ENCODE peak calls at places on chromosomes 16 and 17, in eight cellular contexts. M is AG08395; W is fibroblast of lung; U is cardiac muscle cell; O is skeletal muscle cell; Y is activated naive CD8-positive, alpha-beta T cell treated with anti-CD3 and anti-CD28 coated beads, Interleukin-2, amount 50 U/mL, for 24 hours; K is Daoy; P is GM20000. Q is an unnamed sample.

GRCh38 chr16:10465821-10466220 is 80.0 kb downstream of the ATF7IP2 start:
- DNase-seq in W (peak), P (no peak), U (no peak), M (peak), O (no peak), K (no peak), Y (no peak), Q (peak)

GRCh38 chr17:65557349-65558310 is 3.8 kb downstream of the AXIN2 start:
- DNase-seq in Y (peak), U (peak), W (peak), O (no peak), K (peak), M (peak), P (no peak), Q (peak)

GRCh38 chr17:32627233-32628008 is 140.6 kb downstream of the CDK5R1 start:
- DNase-seq in P (no peak), Y (no peak), K (peak), U (peak), O (no peak), W (peak), M (peak), Q (no peak)

GRCh38 chr16:11570258-11570657 is 16.5 kb downstream of the LITAF start:
- DNase-seq in M (no peak), U (no peak), W (no peak), Y (no peak), K (no peak), P (no peak), O (no peak), Q (no peak)

GRCh38 chr16:85523602-85524364 is 89.3 kb upstream of the GSE1 start:
- DNase-seq in W (peak), P (no peak), M (peak), U (peak), O (no peak), Y (no peak), K (peak), Q (peak)

GRCh38 chr17:8800656-8801055 is 1.5 kb upstream of the MFSD6L start:
- DNase-seq in W (no peak), Y (no peak), K (no peak), U (no peak), P (no peak), O (no peak), M (no peak), Q (no peak)

GRCh38 chr16:1645914-1646525 is 32.1 kb upstream of the JPT2 start:
- DNase-seq in U (no peak), O (no peak), P (no peak), Y (peak), K (peak), W (peak), M (peak), Q (peak)

GRCh38 chr16:67481561-67482259 is 753 bp upstream of the ATP6V0D1 start:
- DNase-seq in U (peak), O (no peak), W (peak), P (no peak), K (peak), M (no peak), Y (peak), Q (no peak)

GRCh38 chr17:17816240-17816814 is 20.5 kb downstream of the SREBF1 start:
- DNase-seq in W (no peak), P (no peak), O (no peak), K (no peak), U (no peak), Y (no peak), M (no peak), Q (no peak)

GRCh38 chr17:28372203-28372944 is 880 bp downstream of the SARM1 start:
- DNase-seq in K (peak), M (peak), P (no peak), W (peak), O (no peak), U (peak), Y (peak), Q (peak)

GRCh38 chr17:67044940-67045339 is 586 bp downstream of the CACNG1 start:
- DNase-seq in W (no peak), P (no peak), K (no peak), O (no peak), U (no peak), Y (no peak), M (no peak), Q (no peak)

GRCh38 chr17:9571201-9571600 is 4.4 kb downstream of the STX8 start:
- DNase-seq in K (no peak), O (no peak), U (no peak), M (no peak), W (no peak), Y (no peak), P (no peak), Q (no peak)

GRCh38 chr16:57141822-57142631 is 43.8 kb downstream of the PSME3IP1 start:
- DNase-seq in Y (no peak), K (no peak), U (no peak), W (peak), O (no peak), P (peak), M (no peak), Q (no peak)

GRCh38 chr17:63785556-63785955 is 11.6 kb downstream of the DDX42 start:
- DNase-seq in O (no peak), Y (no peak), U (peak), K (no peak), M (peak), P (no peak), W (peak), Q (peak)

GRCh38 chr16:57194512-57194911 is 8.4 kb downstream of the RSPRY1 start:
- DNase-seq in K (peak), P (no peak), W (peak), U (peak), M (peak), O (peak), Y (no peak), Q (peak)

GRCh38 chr17:10787306-10788020 is 16.4 kb downstream of the TMEM238L start:
- DNase-seq in M (no peak), O (no peak), Y (no peak), W (no peak), K (no peak), U (no peak), P (no peak), Q (no peak)

GRCh38 chr17:54933921-54934320 is 33.3 kb downstream of the TOM1L1 start:
- DNase-seq in U (no peak), M (no peak), O (no peak), W (no peak), P (no peak), Y (no peak), K (no peak), Q (no peak)

GRCh38 chr16:89722392-89723278 is 1.3 kb downstream of the ZNF276 start:
- DNase-seq in O (no peak), P (peak), Y (peak), U (peak), W (peak), M (no peak), K (peak), Q (no peak)

GRCh38 chr17:38584350-38584925 is 21.3 kb downstream of the SRCIN1 start:
- DNase-seq in O (no peak), W (peak), M (peak), Y (peak), K (peak), P (peak), U (peak), Q (peak)

GRCh38 chr16:21001262-21001661 is 100.7 kb downstream of the LYRM1 start:
- DNase-seq in M (peak), W (peak), O (no peak), Y (peak), P (peak), U (peak), K (peak), Q (peak)

GRCh38 chr17:82234211-82235055 is 5.6 kb downstream of the SLC16A3 start:
- DNase-seq in K (no peak), M (no peak), U (no peak), W (no peak), O (no peak), Y (no peak), P (no peak), Q (no peak)

GRCh38 chr16:71515026-71515425 is 11.2 kb upstream of the CHST4 start:
- DNase-seq in W (no peak), U (no peak), M (no peak), K (no peak), P (no peak), Y (no peak), O (no peak), Q (no peak)

GRCh38 chr16:31568577-31569359 is 41.1 kb downstream of the AHSP start:
- DNase-seq in M (peak), Y (peak), K (peak), W (peak), O (no peak), P (no peak), U (peak), Q (peak)

GRCh38 chr17:77286641-77287431 is 146.1 kb downstream of the SEC14L1 start:
- DNase-seq in M (peak), P (no peak), K (peak), W (peak), U (peak), Y (no peak), O (no peak), Q (peak)

GRCh38 chr16:30985401-30986128 is 558 bp downstream of the HSD3B7 start:
- DNase-seq in O (no peak), K (peak), W (no peak), Y (no peak), P (no peak), U (no peak), M (peak), Q (peak)

GRCh38 chr17:73341350-73342056 is 29.7 kb upstream of the CDC42EP4 start:
- DNase-seq in M (no peak), U (no peak), K (peak), O (no peak), Y (no peak), W (no peak), P (no peak), Q (no peak)

GRCh38 chr17:41624208-41625101 is at the start of gene KRT17:
- DNase-seq in U (no peak), M (no peak), P (no peak), O (no peak), W (peak), K (peak), Y (no peak), Q (no peak)

GRCh38 chr17:36851230-36851629 is 86.0 kb upstream of the LHX1 start:
- DNase-seq in Y (no peak), U (no peak), K (peak), W (peak), O (no peak), M (no peak), P (no peak), Q (peak)

GRCh38 chr16:88650749-88651275 is at the start of gene CYBA:
- DNase-seq in M (peak), O (no peak), K (peak), Y (peak), U (peak), P (peak), W (peak), Q (peak)

GRCh38 chr17:56292010-56292409 is 138.7 kb downstream of the ANKFN1 start:
- DNase-seq in M (peak), Y (no peak), W (peak), O (no peak), K (peak), P (no peak), U (no peak), Q (peak)

GRCh38 chr17:47949951-47950350 is 7.7 kb downstream of the PRR15L start:
- DNase-seq in U (no peak), K (no peak), M (no peak), W (no peak), Y (no peak), O (no peak), P (no peak), Q (no peak)

GRCh38 chr17:49880291-49881053 is 32.6 kb upstream of the TAC4 start:
- DNase-seq in P (peak), K (peak), O (peak), M (peak), Y (peak), U (peak), W (peak), Q (peak)

GRCh38 chr17:2111691-2112090 is 56.8 kb downstream of the HIC1 start:
- DNase-seq in K (no peak), M (no peak), P (no peak), U (peak), O (peak), W (peak), Y (no peak), Q (no peak)

GRCh38 chr17:50219345-50219744 is 17.9 kb upstream of the COL1A1 start:
- DNase-seq in Y (no peak), P (no peak), O (peak), W (peak), K (peak), U (peak), M (peak), Q (peak)

GRCh38 chr17:78643326-78643725 is 66.1 kb upstream of the DNAH17 start:
- DNase-seq in M (no peak), U (no peak), Y (no peak), O (no peak), W (no peak), P (no peak), K (no peak), Q (no peak)